ENCODE peak calls at places on chromosomes 2 and 18, in seven cellular contexts. M is endothelial cell of umbilical vein, G is H9, Q is H1, P is PC-3, E is hepatocyte, O is GM23248. R is an unnamed sample. For H3K79me2, the result is how much of the 10 kb centered on the place peaks cover.

GRCh38 chr2:195270466-195270865 is 386.6 kb upstream of the SLC39A10 start:
- DNase-seq in M (no peak), G (no peak), Q (no peak), P (no peak), E (no peak), O (no peak), R (peak)

GRCh38 chr18:7388752-7389151 is 157.9 kb downstream of the LRRC30 start:
- DNase-seq in M (no peak), G (no peak), Q (no peak), P (no peak), E (no peak), O (no peak), R (no peak)

GRCh38 chr18:7885763-7886295 is 318.7 kb downstream of the PTPRM start:
- DNase-seq in M (no peak), G (no peak), Q (no peak), P (no peak), E (no peak), O (no peak), R (no peak)

GRCh38 chr2:162153608-162154224 is 1.7 kb upstream of the GCG start:
- DNase-seq in M (peak), G (peak), Q (peak), P (peak), E (peak), O (peak), R (peak)

GRCh38 chr2:3626817-3627499 is 31.0 kb upstream of the ALLC start:
- DNase-seq in M (no peak), G (peak), Q (no peak), P (no peak), E (no peak), O (no peak), R (no peak)

GRCh38 chr2:98580656-98581284 is 27.5 kb downstream of the COA5 start:
- DNase-seq in M (no peak), G (no peak), Q (no peak), P (no peak), E (no peak), O (no peak), R (no peak)

GRCh38 chr2:126912201-126912600 is 13.5 kb downstream of the TEX51 start:
- DNase-seq in M (no peak), G (no peak), Q (no peak), P (no peak), E (no peak), O (no peak), R (no peak)

GRCh38 chr2:54555318-54555837 is 99.3 kb downstream of the SPTBN1 start:
- DNase-seq in M (no peak), G (no peak), Q (no peak), P (no peak), E (no peak), O (peak), R (no peak)

GRCh38 chr2:33588246-33588645 is 10.9 kb downstream of the FAM98A start:
- DNase-seq in M (no peak), G (no peak), Q (no peak), P (no peak), E (no peak), O (peak), R (no peak)

GRCh38 chr2:108243566-108243965 is 3.8 kb downstream of the SULT1C3 start:
- DNase-seq in M (no peak), G (no peak), Q (no peak), P (peak), E (no peak), O (peak), R (no peak)

GRCh38 chr2:208608436-208608835 is 201.8 kb downstream of the PTH2R start:
- DNase-seq in M (no peak), G (no peak), Q (no peak), P (peak), E (no peak), O (no peak), R (no peak)

GRCh38 chr18:39862341-39862740 is 2092.7 kb upstream of the PIK3C3 start:
- DNase-seq in M (no peak), G (no peak), Q (no peak), P (no peak), E (no peak), O (peak), R (no peak)

GRCh38 chr18:66826211-66826610 is 222.3 kb upstream of the CDH19 start:
- DNase-seq in M (peak), G (no peak), Q (no peak), P (no peak), E (no peak), O (no peak), R (no peak)

GRCh38 chr18:35713545-35713944 is 132.0 kb downstream of the GALNT1 start:
- DNase-seq in M (peak), G (no peak), Q (no peak), P (no peak), E (no peak), O (peak), R (no peak)

GRCh38 chr2:237696471-237696870 is 69.1 kb downstream of the LRRFIP1 start:
- DNase-seq in M (no peak), G (peak), Q (no peak), P (no peak), E (no peak), O (no peak), R (no peak)

GRCh38 chr2:32884346-32884745 is 62.4 kb upstream of the LTBP1 start:
- DNase-seq in M (no peak), G (no peak), Q (no peak), P (peak), E (no peak), O (peak), R (no peak)

GRCh38 chr2:102025016-102025491 is 33.3 kb downstream of the IL1R2 start:
- DNase-seq in M (no peak), G (no peak), Q (no peak), P (no peak), E (no peak), O (peak), R (no peak)

GRCh38 chr2:238102865-238103264 is 2.7 kb downstream of the ESPNL start:
- DNase-seq in M (no peak), G (no peak), Q (no peak), P (no peak), E (no peak), O (no peak), R (no peak)

DNA sequence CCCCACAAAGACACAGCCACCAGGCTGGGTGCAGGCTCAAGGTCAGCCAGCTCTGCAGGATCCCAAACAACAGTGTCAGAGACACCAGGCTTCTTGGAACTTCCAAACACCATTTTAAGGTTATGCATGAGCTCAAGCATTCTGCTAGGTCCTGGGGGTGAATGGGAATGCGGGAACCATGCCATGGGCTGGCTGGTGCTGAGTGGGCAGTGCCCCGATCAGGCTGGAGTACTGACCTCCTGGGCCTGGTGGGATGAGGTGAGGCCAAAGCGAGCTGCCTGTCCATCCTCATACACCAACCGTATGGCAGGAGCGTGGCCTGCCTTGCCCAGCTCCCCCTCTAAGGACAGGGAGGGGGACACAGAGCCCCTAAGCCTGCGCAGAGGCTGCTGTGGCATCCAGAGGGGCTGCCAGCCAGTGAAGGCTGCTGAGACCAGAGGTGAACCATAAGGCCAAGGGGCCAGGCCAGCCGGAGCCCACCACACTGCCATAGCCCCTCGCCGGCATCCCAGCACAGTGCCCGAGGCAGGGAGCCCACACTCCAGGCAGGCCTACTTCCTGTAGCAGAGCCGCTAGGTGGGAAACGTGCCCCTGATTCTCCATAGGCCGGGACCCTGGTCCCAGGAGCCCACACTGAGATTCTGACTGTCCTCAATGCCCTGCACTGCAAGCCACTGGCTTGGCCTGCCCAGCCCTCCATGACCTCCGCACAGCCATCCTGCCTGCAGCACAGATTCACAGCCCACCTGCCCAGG is 135.0 kb downstream of the HDAC4 start:
- DNase-seq in M (no peak), G (no peak), Q (no peak), P (no peak), E (no peak), O (no peak), R (no peak)
- H3K79me2 ChIP-seq in M (under half), G (under half), Q (half or more), P (under half), E (half or more), O (half or more), R (half or more)

DNA sequence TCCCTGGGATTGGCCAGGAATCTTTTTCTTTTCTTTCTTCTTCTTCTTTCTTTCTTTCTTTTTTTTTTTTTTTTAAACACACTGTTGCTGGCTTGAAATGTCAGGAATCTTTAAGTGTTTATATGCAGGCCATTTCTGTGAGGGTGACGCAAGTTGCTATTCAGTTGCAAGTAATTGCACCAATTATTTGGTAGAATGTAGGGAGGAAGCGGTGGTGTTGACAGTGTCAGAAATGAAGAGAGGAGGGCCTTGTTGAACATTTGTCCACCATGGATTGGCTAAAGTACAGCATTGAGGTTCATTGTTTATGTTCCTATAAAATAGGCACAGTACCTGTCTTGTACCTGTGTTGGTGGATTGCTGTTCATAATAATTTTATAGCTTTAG is 6.5 kb downstream of the RPIA start:
- DNase-seq in M (no peak), G (no peak), Q (no peak), P (no peak), E (no peak), O (no peak), R (no peak)
- H3K79me2 ChIP-seq in M (under half), G (under half), Q (half or more), P (half or more), E (half or more), O (half or more), R (half or more)

GRCh38 chr18:23811176-23811575 is 121.9 kb downstream of the LAMA3 start:
- DNase-seq in M (no peak), G (no peak), Q (no peak), P (no peak), E (no peak), O (no peak), R (no peak)

GRCh38 chr18:23816740-23817139 is 127.5 kb downstream of the LAMA3 start:
- DNase-seq in M (no peak), G (no peak), Q (no peak), P (no peak), E (no peak), O (no peak), R (no peak)

GRCh38 chr18:23812566-23813440 is 123.5 kb downstream of the LAMA3 start:
- DNase-seq in M (peak), G (no peak), Q (no peak), P (peak), E (no peak), O (peak), R (peak)

GRCh38 chr18:23819005-23819404 is 129.8 kb downstream of the LAMA3 start:
- DNase-seq in M (no peak), G (no peak), Q (no peak), P (no peak), E (no peak), O (no peak), R (no peak)

DNA sequence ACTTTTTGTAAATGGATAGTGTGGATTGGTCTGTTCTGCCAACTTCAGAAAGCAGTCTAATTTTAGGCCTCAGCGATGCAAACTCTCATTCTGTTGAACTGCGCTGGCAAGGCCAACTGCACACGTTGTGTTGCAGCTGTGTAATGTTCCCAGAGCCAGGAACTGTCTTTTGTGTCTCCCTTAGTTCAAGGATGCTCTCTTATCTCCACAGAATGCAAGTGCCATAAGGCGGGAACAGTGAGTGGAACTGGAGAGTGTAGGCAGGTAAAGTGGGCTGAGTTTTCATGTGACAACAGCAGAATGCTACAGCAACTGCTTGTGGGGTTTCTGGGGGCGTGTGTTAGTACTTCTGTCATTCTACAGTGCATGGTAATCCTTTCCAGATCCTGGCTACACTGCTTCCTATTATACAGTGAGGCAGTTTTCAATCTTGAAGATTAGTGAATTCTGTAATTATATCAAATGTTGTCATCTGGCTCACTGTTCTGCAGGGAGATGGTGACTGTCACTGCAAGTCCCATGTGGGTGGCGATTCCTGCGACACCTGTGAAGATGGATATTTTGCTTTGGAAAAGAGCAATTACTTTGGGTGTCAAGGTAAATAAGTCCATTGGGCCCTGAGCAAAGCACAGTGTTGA is 125.8 kb downstream of the LAMA3 start:
- DNase-seq in M (no peak), G (no peak), Q (no peak), P (no peak), E (no peak), O (no peak), R (no peak)
- H3K79me2 ChIP-seq in M (under half), G (under half), Q (under half), P (under half), E (under half), O (under half), R (under half)

DNA sequence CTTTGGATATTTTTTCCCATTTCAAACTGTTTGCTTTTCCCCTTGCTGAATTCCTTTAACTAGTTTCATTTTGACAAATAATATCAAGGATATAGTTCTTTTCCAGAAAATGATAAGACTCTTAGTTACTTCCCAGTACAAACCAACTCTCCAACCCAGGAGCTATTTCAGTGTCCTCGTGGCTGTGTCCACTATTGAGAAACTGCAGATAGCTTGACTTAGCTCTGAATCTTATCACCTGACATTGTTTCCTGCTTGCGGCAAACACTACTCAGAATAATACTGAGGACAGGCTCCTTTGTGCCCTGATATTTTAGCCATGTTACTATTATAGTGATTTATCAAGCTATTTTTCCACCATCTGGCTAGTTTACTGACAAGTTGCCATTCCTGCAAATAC is 74.6 kb downstream of the KLF7 start:
- DNase-seq in M (peak), G (no peak), Q (no peak), P (no peak), E (no peak), O (no peak), R (no peak)
- H3K79me2 ChIP-seq in M (half or more), G (under half), Q (under half), P (under half), E (under half), O (half or more), R (under half)

DNA sequence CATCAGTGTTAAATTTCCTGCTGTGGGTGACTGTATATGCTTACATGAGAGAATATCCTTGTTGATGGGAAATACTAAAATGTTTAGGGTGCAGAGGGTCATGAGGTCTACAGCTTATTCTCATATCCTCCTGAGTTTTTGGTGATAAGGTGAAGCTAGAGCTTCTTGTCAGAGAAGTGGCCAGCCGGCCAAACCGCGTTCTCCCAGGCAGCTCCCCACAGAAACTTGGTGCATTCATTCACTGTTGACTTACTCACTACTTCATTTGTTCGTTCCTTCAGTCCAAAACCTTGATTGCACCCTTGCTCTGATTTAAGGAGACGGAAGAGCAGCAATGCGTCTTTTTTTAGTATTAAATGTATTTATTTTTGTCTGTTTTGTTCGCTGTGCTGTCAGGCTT is 8.7 kb downstream of the SNED1 start:
- DNase-seq in M (no peak), G (no peak), Q (no peak), P (no peak), E (no peak), O (no peak), R (no peak)
- H3K79me2 ChIP-seq in M (under half), G (under half), Q (under half), P (under half), E (under half), O (half or more), R (under half)

GRCh38 chr18:76482971-76483691 is 11.9 kb downstream of the ZNF516 start:
- DNase-seq in M (no peak), G (no peak), Q (no peak), P (no peak), E (peak), O (no peak), R (peak)

GRCh38 chr18:76484749-76485387 is 10.2 kb downstream of the ZNF516 start:
- DNase-seq in M (no peak), G (no peak), Q (no peak), P (no peak), E (no peak), O (no peak), R (no peak)

GRCh38 chr18:76483780-76484179 is 11.3 kb downstream of the ZNF516 start:
- DNase-seq in M (no peak), G (no peak), Q (no peak), P (no peak), E (peak), O (no peak), R (no peak)

GRCh38 chr18:76480913-76481312 is 14.1 kb downstream of the ZNF516 start:
- DNase-seq in M (no peak), G (no peak), Q (no peak), P (no peak), E (no peak), O (no peak), R (peak)

GRCh38 chr18:76482267-76482666 is 12.8 kb downstream of the ZNF516 start:
- DNase-seq in M (no peak), G (no peak), Q (no peak), P (no peak), E (no peak), O (no peak), R (no peak)
- H3K79me2 ChIP-seq in M (under half), G (under half), Q (under half), P (under half), E (half or more), O (half or more), R (half or more)

GRCh38 chr2:62774555-62775366 is 69.2 kb downstream of the EHBP1 start:
- DNase-seq in M (peak), G (no peak), Q (no peak), P (peak), E (peak), O (peak), R (peak)
- H3K79me2 ChIP-seq in M (under half), G (under half), Q (under half), P (under half), E (under half), O (half or more), R (under half)

DNA sequence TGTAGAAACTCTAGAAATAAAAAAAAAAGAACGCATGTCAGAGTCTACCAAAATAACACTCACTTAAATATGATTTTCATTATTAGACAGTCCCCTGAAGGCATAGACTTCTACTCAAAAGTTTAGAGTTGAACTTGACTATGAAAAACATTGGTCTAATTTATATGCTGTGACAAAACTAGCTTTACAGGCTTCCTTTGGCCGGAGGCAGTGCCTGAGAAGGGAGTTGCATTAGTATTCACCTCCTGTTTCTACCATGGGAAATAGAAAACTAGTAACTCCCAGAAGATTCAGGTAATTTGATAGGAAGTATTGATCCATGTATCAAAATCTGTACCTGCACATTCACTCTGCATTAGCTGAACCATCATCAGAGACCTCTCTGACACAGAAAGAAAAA is 163.4 kb upstream of the NOSTRIN start:
- DNase-seq in M (no peak), G (no peak), Q (no peak), P (no peak), E (peak), O (no peak), R (no peak)
- H3K79me2 ChIP-seq in M (under half), G (under half), Q (under half), P (under half), E (half or more), O (under half), R (under half)